ENCODE peak calls at places on chromosomes 6 and 20, in seven cellular contexts. J is ovary, F is HCT116, P is right lobe of liver, I is H9, T is GM10248, A is GM12878. S is an unnamed sample.

GRCh38 chr20:6265204-6265904 is 142.5 kb upstream of the FERMT1 start:
- DNase-seq in A (no peak), I (no peak), F (peak; percentile 7), P (no peak), J (no peak), T (peak; percentile 19), S (peak; percentile 18)

GRCh38 chr6:83536034-83536646 is 23.8 kb downstream of the PRSS35 start:
- DNase-seq in P (peak; percentile 49), F (peak; percentile 36), I (peak; percentile 60), A (peak; percentile 8), T (peak; percentile 34), J (peak; percentile 74), S (peak; percentile 22)

GRCh38 chr20:18739785-18740184 is 73.8 kb upstream of the SCP2D1 start:
- DNase-seq in T (no peak), F (no peak), P (no peak), A (no peak), J (peak; percentile 72), I (no peak), S (peak; percentile 19)

GRCh38 chr20:48203252-48203651 is 418.0 kb upstream of the SULF2 start:
- DNase-seq in I (no peak), J (peak; percentile 71), P (no peak), T (no peak), F (no peak), A (no peak), S (no peak)

GRCh38 chr6:44530209-44530909 is 142.9 kb downstream of the CDC5L start:
- DNase-seq in I (peak; percentile 23), A (no peak), P (no peak), F (no peak), T (no peak), J (no peak), S (no peak)

GRCh38 chr6:157613011-157613522 is 210.0 kb upstream of the SNX9 start:
- DNase-seq in A (no peak), P (no peak), F (peak; percentile 83), J (no peak), T (no peak), I (no peak), S (peak; percentile 66)

GRCh38 chr20:19304886-19305415 is 92.5 kb downstream of the SLC24A3 start:
- DNase-seq in J (no peak), F (no peak), T (no peak), P (no peak), I (no peak), A (no peak), S (no peak)

GRCh38 chr6:10725046-10725445 is 2.2 kb downstream of the TMEM14C start:
- DNase-seq in A (no peak), P (no peak), F (no peak), T (no peak), I (no peak), J (no peak), S (no peak)

GRCh38 chr6:169445661-169446581 is 192.3 kb upstream of the THBS2 start:
- DNase-seq in A (no peak), I (no peak), J (no peak), T (no peak), F (no peak), P (no peak), S (no peak)

GRCh38 chr6:80690611-80691090 is 584.2 kb downstream of the BCKDHB start:
- DNase-seq in P (no peak), J (no peak), A (no peak), I (no peak), T (no peak), F (no peak), S (peak; percentile 49)

GRCh38 chr6:36847152-36847551 is 7.9 kb upstream of the CPNE5 start:
- DNase-seq in T (no peak), F (no peak), I (no peak), P (no peak), A (no peak), J (no peak), S (no peak)

GRCh38 chr6:133705731-133706130 is 183.2 kb upstream of the TCF21 start:
- DNase-seq in P (no peak), J (no peak), F (no peak), A (no peak), T (no peak), I (no peak), S (no peak)

GRCh38 chr6:20778917-20779316 is 244.7 kb downstream of the CDKAL1 start:
- DNase-seq in F (no peak), J (no peak), A (no peak), P (no peak), I (no peak), T (no peak), S (no peak)

GRCh38 chr6:163965426-163966348 is 551.2 kb downstream of the QKI start:
- DNase-seq in A (no peak), F (no peak), T (no peak), I (no peak), J (no peak), P (no peak), S (no peak)

DNA sequence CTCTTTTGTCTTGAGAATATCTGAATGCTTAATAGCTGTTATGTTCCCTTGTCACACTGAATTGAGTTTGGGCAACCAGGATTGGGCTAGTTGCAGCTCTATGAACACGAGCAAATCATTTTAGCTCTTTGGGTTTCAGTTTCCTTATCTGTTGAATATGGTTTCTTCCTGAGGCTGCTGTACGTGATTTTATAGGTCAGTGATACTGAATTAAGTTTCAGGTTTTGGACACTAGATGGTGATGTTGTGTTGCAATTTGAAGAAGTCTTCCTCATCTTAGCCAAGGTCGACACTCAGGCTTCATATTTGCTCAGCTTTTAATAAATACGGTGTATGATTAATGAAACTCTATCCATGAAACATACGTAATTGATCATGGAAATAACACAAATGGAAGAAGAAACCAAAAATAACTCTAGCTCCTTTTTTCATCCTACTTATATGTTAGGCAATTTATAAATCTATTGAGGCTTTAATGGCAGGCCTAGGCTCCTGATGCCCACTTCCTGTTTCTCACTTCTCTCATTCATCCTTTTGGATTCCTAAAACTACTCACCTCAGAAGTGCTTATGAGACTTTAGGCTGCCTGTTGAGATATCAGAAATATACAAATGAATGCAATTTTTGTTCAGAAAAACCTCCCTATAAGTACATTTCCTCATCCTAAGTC is 354.1 kb upstream of the MAP3K7 start:
- DNase-seq in A (peak; percentile 80), I (no peak), J (no peak), T (peak; percentile 46), P (no peak), F (peak; percentile 43), S (no peak)
- TF ChIP-seq CTCF in A (peak; percentile 76), I (peak; percentile 77), J (peak; percentile 25), T (peak; percentile 58), P (peak; percentile 53), F (peak; percentile 61), S (peak; percentile 7)

DNA sequence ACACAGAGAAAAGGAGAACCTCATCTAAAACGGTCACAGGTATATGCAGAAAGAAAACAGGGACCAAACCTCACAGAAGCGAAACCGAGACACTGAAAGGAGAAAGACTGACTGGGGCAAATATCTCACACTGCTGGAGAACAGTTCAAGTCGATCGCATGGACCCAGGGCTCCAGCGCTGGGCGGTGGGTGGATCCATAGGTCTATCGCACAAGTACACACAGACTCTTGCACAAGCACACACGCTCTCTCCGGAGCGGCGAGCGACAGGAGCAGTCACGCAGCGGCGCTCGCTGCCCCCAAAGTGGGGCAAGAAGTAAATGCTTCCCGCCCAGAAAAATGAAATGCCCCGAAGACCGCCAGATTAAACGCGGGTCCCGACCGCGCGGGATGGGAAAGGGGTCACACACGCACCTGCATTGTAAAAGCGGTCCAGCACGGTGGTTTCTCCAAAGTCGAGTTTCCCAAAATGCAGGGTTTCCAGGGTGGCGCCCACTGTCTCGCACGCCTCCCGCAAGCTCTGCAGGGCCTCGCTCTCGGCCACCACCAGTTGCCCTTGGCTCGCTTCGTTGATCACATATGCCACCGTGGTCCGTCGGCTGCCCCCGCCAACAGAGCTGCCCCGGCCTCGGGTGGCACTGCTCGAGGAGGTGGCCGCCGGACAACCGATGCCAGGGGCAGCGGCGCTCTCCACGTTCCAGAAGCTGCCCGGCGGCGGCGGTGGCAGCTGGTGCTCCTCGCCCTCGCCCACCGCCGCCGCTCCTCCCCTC is 796 bp downstream of the MAP3K5 start:
- DNase-seq in T (peak; percentile 54), F (no peak), I (peak; percentile 44), A (peak; percentile 89), P (peak; percentile 88), J (peak; percentile 77), S (peak; percentile 25)
- TF ChIP-seq CTCF in T (no peak), F (no peak), I (no peak), A (no peak), P (no peak), J (no peak), S (no peak)

GRCh38 chr6:146543940-146544661 is 468 bp downstream of the RAB32 start:
- DNase-seq in P (peak; percentile 86), I (peak; percentile 54), T (peak; percentile 17), J (peak; percentile 47), F (no peak), A (no peak), S (no peak)

GRCh38 chr6:146543211-146543939 is at the start of gene RAB32:
- DNase-seq in I (peak; percentile 85), T (peak; percentile 32), J (peak; percentile 89), F (no peak), P (peak; percentile 97), A (no peak), S (peak; percentile 93)

GRCh38 chr6:146546440-146546839 is 2.8 kb downstream of the RAB32 start:
- DNase-seq in P (no peak), F (no peak), A (no peak), T (no peak), J (peak; percentile 30), I (no peak), S (peak; percentile 85)

GRCh38 chr6:146544783-146545182 is 1.1 kb downstream of the RAB32 start:
- DNase-seq in F (no peak), T (no peak), A (no peak), I (no peak), J (no peak), P (no peak), S (no peak)

DNA sequence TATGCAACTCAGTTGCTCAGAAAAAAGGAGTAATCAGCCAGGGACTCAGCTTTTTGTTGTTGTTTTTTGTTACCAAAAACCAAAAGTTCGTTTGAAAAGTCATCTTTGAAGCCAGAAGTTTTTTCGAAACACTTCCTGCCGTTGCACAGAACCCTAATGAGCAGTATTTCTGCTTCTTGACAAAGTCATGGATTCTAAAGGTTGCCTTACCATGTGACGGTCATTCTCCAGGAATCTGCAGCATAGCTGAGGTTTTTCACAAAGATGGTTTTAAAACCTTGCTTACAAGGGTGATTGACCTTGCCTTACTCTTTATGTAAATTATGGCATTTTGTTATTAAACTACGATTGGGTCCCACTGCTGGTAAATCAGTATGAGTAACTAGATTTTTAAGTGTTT is 2.0 kb downstream of the RAB32 start:
- DNase-seq in F (no peak), J (no peak), T (no peak), A (no peak), I (no peak), P (no peak), S (no peak)
- TF ChIP-seq CTCF in F (no peak), J (no peak), T (no peak), A (no peak), I (no peak), P (no peak), S (no peak)

GRCh38 chr6:77926198-77926752 is 273.4 kb downstream of the MEI4 start:
- DNase-seq in J (no peak), I (no peak), A (no peak), T (no peak), P (no peak), F (peak; percentile 37), S (no peak)
- TF ChIP-seq CTCF in J (no peak), I (peak; percentile 75), A (peak; percentile 45), T (peak; percentile 16), P (peak; percentile 52), F (peak; percentile 55), S (no peak)

S was measured in AG09319.